ENCODE peak calls at places on chromosome 6, in five cellular contexts. O is natural killer cell; Y is tibial artery; H is HFFc6; M is CD4-positive, alpha-beta T cell. R is an unnamed sample.

GRCh38 chr6:7050911-7051779 is 56.6 kb upstream of the RREB1 start:
- DNase-seq in O (no peak), Y (no peak), H (peak), M (peak), R (peak)

GRCh38 chr6:136550330-136551071 is at the start of gene MAP7:
- DNase-seq in O (peak), Y (peak), H (no peak), M (peak), R (no peak)

GRCh38 chr6:87200469-87201174 is 45.3 kb downstream of the ZNF292 start:
- DNase-seq in O (no peak), Y (no peak), H (no peak), M (no peak), R (no peak)

GRCh38 chr6:143806282-143807102 is 36.6 kb upstream of the LTV1 start:
- DNase-seq in O (no peak), Y (no peak), H (peak), M (no peak), R (peak)

GRCh38 chr6:3913077-3913957 is 64.1 kb downstream of the FAM50B start:
- DNase-seq in O (no peak), Y (peak), H (peak), M (no peak), R (no peak)

GRCh38 chr6:70599187-70599586 is 32.5 kb downstream of the SDHAF4 start:
- DNase-seq in O (no peak), Y (no peak), H (no peak), M (no peak), R (no peak)

GRCh38 chr6:11392778-11393507 is 144.6 kb upstream of the TMEM170B start:
- DNase-seq in O (no peak), Y (no peak), H (no peak), M (no peak), R (no peak)

GRCh38 chr6:40907198-40907701 is 131.8 kb downstream of the UNC5CL start:
- DNase-seq in O (no peak), Y (no peak), H (peak), M (no peak), R (no peak)

GRCh38 chr6:40950986-40951730 is 87.9 kb downstream of the UNC5CL start:
- DNase-seq in O (no peak), Y (no peak), H (peak), M (no peak), R (no peak)

GRCh38 chr6:84892666-84893065 is 128.3 kb upstream of the TBX18 start:
- DNase-seq in O (no peak), Y (no peak), H (no peak), M (no peak), R (no peak)

GRCh38 chr6:137767931-137768690 is 98.9 kb upstream of the TNFAIP3 start:
- DNase-seq in O (no peak), Y (no peak), H (peak), M (no peak), R (no peak)

GRCh38 chr6:125192610-125192930 is 39.0 kb downstream of the TPD52L1 start:
- DNase-seq in O (no peak), Y (no peak), H (no peak), M (no peak), R (no peak)

GRCh38 chr6:72248621-72249020 is 362.3 kb downstream of the RIMS1 start:
- DNase-seq in O (no peak), Y (no peak), H (no peak), M (no peak), R (no peak)

GRCh38 chr6:85418059-85418458 is 31.8 kb upstream of the NT5E start:
- DNase-seq in O (no peak), Y (no peak), H (peak), M (no peak), R (no peak)

GRCh38 chr6:88908598-88909548 is 54.5 kb downstream of the RNGTT start:
- DNase-seq in O (no peak), Y (no peak), H (no peak), M (no peak), R (no peak)

GRCh38 chr6:31831350-31832215 is 4.0 kb downstream of the HSPA1B start:
- DNase-seq in O (no peak), Y (no peak), H (no peak), M (no peak), R (no peak)

GRCh38 chr6:36368921-36369880 is 18.3 kb downstream of the ETV7 start:
- DNase-seq in O (no peak), Y (peak), H (peak), M (no peak), R (peak)

GRCh38 chr6:44263357-44264100 is 1.8 kb downstream of the NFKBIE start:
- DNase-seq in O (no peak), Y (no peak), H (no peak), M (no peak), R (peak)

GRCh38 chr6:136609878-136610706 is 59.9 kb upstream of the MAP7 start:
- DNase-seq in O (no peak), Y (peak), H (peak), M (no peak), R (peak)

GRCh38 chr6:166624275-166624674 is 2.8 kb downstream of the RPS6KA2 start:
- DNase-seq in O (no peak), Y (peak), H (peak), M (no peak), R (peak)

GRCh38 chr6:44386929-44387345 is 569 bp upstream of the CDC5L start:
- DNase-seq in O (no peak), Y (no peak), H (peak), M (no peak), R (no peak)

DNA sequence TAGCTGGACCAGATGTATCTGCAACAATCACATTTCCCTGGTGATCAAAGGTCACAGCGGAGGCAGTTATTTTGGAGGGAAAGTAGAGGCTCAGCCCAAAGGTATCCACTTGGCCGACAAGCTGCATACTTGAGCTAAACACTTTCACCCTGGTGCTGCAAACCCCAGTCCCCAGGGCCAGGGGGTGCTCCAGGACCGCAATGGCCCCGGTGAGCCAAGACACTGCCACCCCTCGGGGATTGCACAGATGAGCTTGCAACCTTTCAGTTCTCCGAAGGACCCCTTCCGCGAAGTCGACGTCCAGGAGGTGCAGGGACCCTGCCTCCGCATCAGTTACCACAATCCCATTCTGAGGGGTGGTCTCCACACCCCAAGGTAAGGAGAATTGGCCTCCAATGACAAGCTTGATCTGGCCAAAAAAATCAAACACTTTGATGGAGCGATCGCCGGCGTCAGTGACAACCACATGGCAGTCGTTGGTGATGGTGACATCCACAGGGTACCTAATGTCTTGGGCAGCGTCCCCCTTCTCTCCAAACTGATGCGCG is 823 bp downstream of the NHLRC1 start:
- DNase-seq in O (no peak), Y (no peak), H (no peak), M (no peak), R (no peak)
- TF ChIP-seq CTCF in O (no peak), Y (no peak), H (no peak), M (no peak), R (no peak)

GRCh38 chr6:128807577-128807976 is 75.4 kb upstream of the LAMA2 start:
- DNase-seq in O (no peak), Y (no peak), H (peak), M (no peak), R (no peak)
- TF ChIP-seq CTCF in O (no peak), Y (no peak), H (peak), M (peak), R (no peak)

GRCh38 chr6:122576888-122577287 is 33.3 kb upstream of the PKIB start:
- DNase-seq in O (no peak), Y (no peak), H (no peak), M (no peak), R (no peak)

GRCh38 chr6:122578961-122579360 is 31.2 kb upstream of the PKIB start:
- DNase-seq in O (no peak), Y (no peak), H (no peak), M (no peak), R (no peak)

GRCh38 chr6:122580731-122581130 is 29.5 kb upstream of the PKIB start:
- DNase-seq in O (no peak), Y (no peak), H (no peak), M (no peak), R (no peak)
- TF ChIP-seq CTCF in O (no peak), Y (no peak), H (no peak), M (no peak), R (no peak)

GRCh38 chr6:28866342-28867077 is 57.3 kb downstream of the TRIM27 start:
- DNase-seq in O (peak), Y (peak), H (peak), M (peak), R (no peak)
- TF ChIP-seq CTCF in O (no peak), Y (no peak), H (no peak), M (no peak), R (no peak)